ENCODE peak calls at places on chromosome 9, in nine cellular contexts. D is tibial artery, V is amygdala, B is neural progenitor cell, Y is AML-193, K is progenitor cell of endocrine pancreas, S is WTC11, L is Right ventricle myocardium superior, A is BJ. X is an unnamed sample.

GRCh38 chr9:135929656-135930445 is 22.5 kb upstream of the CAMSAP1 start:
- DNase-seq in Y (no peak), V (no peak), B (no peak), D (no peak), K (no peak), A (no peak), S (no peak), L (no peak), X (no peak)

GRCh38 chr9:133114451-133114885 is 6.6 kb downstream of the RALGDS start:
- DNase-seq in B (no peak), S (no peak), L (peak), Y (no peak), V (no peak), K (no peak), D (peak), A (no peak), X (no peak)

GRCh38 chr9:128153117-128153946 is 4.1 kb downstream of the LCN2 start:
- DNase-seq in B (no peak), S (no peak), L (peak), V (no peak), K (no peak), Y (no peak), D (no peak), A (no peak), X (no peak)

GRCh38 chr9:112173489-112174222 is 1.4 kb downstream of the SUSD1 start:
- DNase-seq in K (no peak), V (no peak), B (no peak), L (no peak), Y (no peak), D (no peak), S (no peak), A (no peak), X (no peak)

GRCh38 chr9:37938121-37938906 is 34.4 kb upstream of the SLC25A51 start:
- DNase-seq in D (no peak), L (peak), A (peak), B (peak), S (no peak), K (no peak), V (no peak), Y (no peak), X (no peak)

GRCh38 chr9:11319477-11320060 is 706.8 kb upstream of the PTPRD start:
- DNase-seq in D (no peak), B (peak), K (no peak), S (peak), A (no peak), L (no peak), Y (peak), V (peak), X (no peak)

GRCh38 chr9:89919171-89919681 is 314.4 kb downstream of the GADD45G start:
- DNase-seq in D (no peak), Y (peak), L (peak), B (peak), S (peak), K (no peak), V (no peak), A (no peak), X (no peak)

GRCh38 chr9:79430599-79430998 is 141.2 kb upstream of the TLE4 start:
- DNase-seq in V (no peak), A (no peak), L (no peak), S (no peak), K (no peak), B (no peak), D (no peak), Y (no peak), X (no peak)